ENCODE peak calls at places on chromosome 11, in ten cellular contexts. G, V, C, A, B, S, T, U, F and H are unnamed samples.

GRCh38 chr11:6297831-6298230 is 22.5 kb downstream of the CAVIN3 start:
- DNase-seq in G (no peak), V (no peak), C (no peak), A (no peak), B (no peak), S (no peak), T (no peak), U (no peak), F (no peak), H (peak)

GRCh38 chr11:12770966-12771597 is 96.9 kb downstream of the TEAD1 start:
- DNase-seq in G (no peak), V (no peak), C (no peak), A (no peak), B (no peak), S (no peak), T (no peak), U (no peak), F (no peak), H (no peak)

GRCh38 chr11:87173185-87174039 is 135.7 kb downstream of the TMEM135 start:
- DNase-seq in G (no peak), V (no peak), C (no peak), A (no peak), B (no peak), S (peak), T (peak), U (peak), F (no peak), H (peak)

GRCh38 chr11:111541209-111542061 is 915 bp downstream of the LAYN start:
- DNase-seq in G (peak), V (no peak), C (peak), A (no peak), B (no peak), S (no peak), T (no peak), U (no peak), F (no peak), H (peak)

GRCh38 chr11:118634435-118635236 is 27.2 kb downstream of the PHLDB1 start:
- DNase-seq in G (peak), V (no peak), C (peak), A (no peak), B (no peak), S (peak), T (no peak), U (no peak), F (peak), H (no peak)

GRCh38 chr11:6927030-6927617 is 898 bp downstream of the ZNF215 start:
- DNase-seq in G (no peak), V (no peak), C (no peak), A (no peak), B (no peak), S (peak), T (no peak), U (no peak), F (no peak), H (no peak)

GRCh38 chr11:65489706-65490310 is 9.0 kb upstream of the MALAT1 start:
- DNase-seq in G (no peak), V (no peak), C (peak), A (no peak), B (no peak), S (no peak), T (no peak), U (no peak), F (no peak), H (no peak)

GRCh38 chr11:69700278-69701140 is 3.3 kb downstream of the FGF19 start:
- DNase-seq in G (peak), V (no peak), C (peak), A (no peak), B (no peak), S (no peak), T (peak), U (no peak), F (no peak), H (peak)

GRCh38 chr11:82845336-82846036 is 54.7 kb downstream of the PRCP start:
- DNase-seq in G (no peak), V (no peak), C (peak), A (no peak), B (no peak), S (no peak), T (no peak), U (no peak), F (no peak), H (peak)

GRCh38 chr11:21105196-21105917 is 436.0 kb downstream of the NELL1 start:
- DNase-seq in G (no peak), V (no peak), C (no peak), A (no peak), B (no peak), S (no peak), T (no peak), U (no peak), F (no peak), H (no peak)